ENCODE peak calls at places on chromosomes 11 and 22, in six cellular contexts. J is A549, T is K562, P is endothelial cell of umbilical vein, W is HepG2, S is GM12878. Q is an unnamed sample.
A peak's percentile ranks its signal among the peaks of the same experiment; 100 is the strongest.

GRCh38 chr22:31623634-31624312 is 38.2 kb downstream of the PISD start:
- DNase-seq in J (no peak), T (no peak), P (no peak), W (no peak), S (no peak), Q (no peak)

GRCh38 chr11:68347345-68347744 is 35.0 kb downstream of the LRP5 start:
- DNase-seq in J (no peak), T (no peak), P (no peak), W (no peak), S (no peak), Q (no peak)

GRCh38 chr11:35525501-35526175 is at the start of gene PAMR1:
- DNase-seq in J (no peak), T (no peak), P (no peak), W (no peak), S (no peak), Q (no peak)

GRCh38 chr11:12161603-12162350 is 51.4 kb downstream of the MICAL2 start:
- DNase-seq in J (no peak), T (no peak), P (no peak), W (no peak), S (no peak), Q (no peak)

GRCh38 chr22:41596776-41597634 is 7.4 kb upstream of the PMM1 start:
- DNase-seq in J (peak; percentile 60), T (peak; percentile 47), P (peak; percentile 48), W (peak; percentile 39), S (no peak), Q (peak; percentile 66)

GRCh38 chr11:34250732-34251639 is 106.8 kb downstream of the ABTB2 start:
- DNase-seq in J (peak; percentile 71), T (peak; percentile 50), P (peak; percentile 20), W (no peak), S (no peak), Q (peak; percentile 73)

GRCh38 chr11:2898366-2899079 is 12.9 kb upstream of the CDKN1C start:
- DNase-seq in J (no peak), T (no peak), P (peak; percentile 88), W (peak; percentile 17), S (no peak), Q (peak; percentile 93)

GRCh38 chr11:8671651-8672062 is 10.8 kb downstream of the TRIM66 start:
- DNase-seq in J (no peak), T (no peak), P (no peak), W (no peak), S (no peak), Q (no peak)

GRCh38 chr11:61106906-61107470 is 4.7 kb downstream of the CD5 start:
- DNase-seq in J (no peak), T (no peak), P (no peak), W (no peak), S (no peak), Q (no peak)

GRCh38 chr11:91805293-91805692 is 419.3 kb upstream of the FAT3 start:
- DNase-seq in J (no peak), T (no peak), P (no peak), W (no peak), S (no peak), Q (no peak)

GRCh38 chr11:41612415-41612814 is 153.0 kb upstream of the LRRC4C start:
- DNase-seq in J (no peak), T (no peak), P (no peak), W (no peak), S (no peak), Q (peak; percentile 1)

GRCh38 chr22:37148031-37148651 is 1.6 kb downstream of the IL2RB start:
- DNase-seq in J (no peak), T (no peak), P (no peak), W (no peak), S (no peak), Q (no peak)

GRCh38 chr11:102387056-102387781 is 40.2 kb downstream of the BIRC2 start:
- DNase-seq in J (no peak), T (no peak), P (no peak), W (no peak), S (no peak), Q (no peak)

GRCh38 chr22:47193606-47194316 is 431.3 kb downstream of the TBC1D22A start:
- DNase-seq in J (no peak), T (no peak), P (no peak), W (no peak), S (no peak), Q (no peak)

GRCh38 chr11:82703796-82704195 is 29.9 kb downstream of the FAM181B start:
- DNase-seq in J (no peak), T (no peak), P (peak; percentile 22), W (no peak), S (no peak), Q (no peak)

GRCh38 chr11:83007909-83008580 is 63.7 kb downstream of the RAB30 start:
- DNase-seq in J (no peak), T (peak; percentile 67), P (peak; percentile 94), W (peak; percentile 88), S (no peak), Q (no peak)

GRCh38 chr11:64850979-64851567 is 6.6 kb upstream of the CDC42BPG start:
- DNase-seq in J (no peak), T (no peak), P (no peak), W (no peak), S (peak; percentile 90), Q (peak; percentile 64)

GRCh38 chr22:49323751-49324415 is 503.8 kb downstream of the BRD1 start:
- DNase-seq in J (no peak), T (no peak), P (no peak), W (no peak), S (no peak), Q (no peak)
- TF ChIP-seq MAX in J (no peak), T (no peak), P (no peak), W (no peak), S (no peak), Q (no peak)

GRCh38 chr22:33299245-33299956 is 241.2 kb upstream of the SYN3 start:
- DNase-seq in J (no peak), T (no peak), P (no peak), W (no peak), S (peak; percentile 95), Q (peak; percentile 28)
- TF ChIP-seq CTCF in J (no peak), T (no peak), P (no peak), W (no peak), S (peak; percentile 11), Q (no peak)

DNA sequence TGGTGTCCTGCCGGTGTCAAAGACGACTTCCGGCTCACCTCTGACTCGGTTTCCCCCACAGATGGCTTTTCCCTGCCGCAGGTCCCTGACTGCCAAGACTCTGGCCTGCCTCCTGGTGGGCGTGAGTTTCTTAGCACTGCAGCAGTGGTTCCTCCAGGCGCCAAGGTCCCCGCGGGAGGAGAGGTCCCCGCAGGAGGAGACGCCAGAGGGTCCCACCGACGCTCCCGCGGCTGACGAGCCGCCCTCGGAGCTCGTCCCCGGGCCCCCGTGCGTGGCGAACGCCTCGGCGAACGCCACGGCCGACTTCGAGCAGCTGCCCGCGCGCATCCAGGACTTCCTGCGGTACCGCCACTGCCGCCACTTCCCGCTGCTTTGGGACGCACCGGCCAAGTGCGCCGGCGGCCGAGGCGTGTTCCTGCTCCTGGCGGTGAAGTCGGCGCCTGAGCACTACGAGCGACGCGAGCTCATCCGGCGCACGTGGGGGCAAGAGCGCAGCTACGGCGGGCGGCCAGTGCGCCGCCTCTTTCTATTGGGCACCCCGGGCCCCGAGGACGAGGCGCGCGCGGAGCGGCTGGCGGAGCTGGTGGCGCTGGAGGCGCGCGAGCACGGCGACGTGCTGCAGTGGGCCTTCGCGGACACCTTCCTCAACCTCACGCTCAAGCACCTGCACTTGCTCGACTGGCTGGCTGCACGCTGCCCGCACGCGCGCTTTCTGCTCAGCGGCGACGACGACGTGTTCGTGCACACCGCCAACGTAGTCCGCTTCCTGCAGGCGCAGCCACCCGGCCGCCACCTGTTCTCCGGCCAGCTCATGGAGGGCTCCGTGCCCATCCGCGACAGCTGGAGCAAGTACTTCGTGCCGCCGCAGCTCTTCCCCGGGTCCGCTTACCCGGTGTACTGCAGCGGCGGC is 5.5 kb downstream of the B3GNT6 start:
- DNase-seq in J (no peak), T (no peak), P (peak; percentile 53), W (no peak), S (no peak), Q (no peak)
- TF ChIP-seq MYC in J (no peak), T (no peak), P (no peak), W (no peak), S (no peak), Q (no peak)

GRCh38 chr11:19083166-19083565 is 22.6 kb upstream of the MRGPRX2 start:
- DNase-seq in J (no peak), T (no peak), P (no peak), W (no peak), S (no peak), Q (no peak)

GRCh38 chr11:19076744-19077589 is 16.4 kb upstream of the MRGPRX2 start:
- DNase-seq in J (peak; percentile 44), T (peak; percentile 76), P (peak; percentile 75), W (peak; percentile 32), S (no peak), Q (peak; percentile 46)

GRCh38 chr11:19079643-19080440 is 19.3 kb upstream of the MRGPRX2 start:
- DNase-seq in J (no peak), T (no peak), P (peak; percentile 89), W (no peak), S (no peak), Q (no peak)

GRCh38 chr11:19077965-19078364 is 17.4 kb upstream of the MRGPRX2 start:
- DNase-seq in J (no peak), T (no peak), P (peak; percentile 56), W (no peak), S (no peak), Q (no peak)

DNA sequence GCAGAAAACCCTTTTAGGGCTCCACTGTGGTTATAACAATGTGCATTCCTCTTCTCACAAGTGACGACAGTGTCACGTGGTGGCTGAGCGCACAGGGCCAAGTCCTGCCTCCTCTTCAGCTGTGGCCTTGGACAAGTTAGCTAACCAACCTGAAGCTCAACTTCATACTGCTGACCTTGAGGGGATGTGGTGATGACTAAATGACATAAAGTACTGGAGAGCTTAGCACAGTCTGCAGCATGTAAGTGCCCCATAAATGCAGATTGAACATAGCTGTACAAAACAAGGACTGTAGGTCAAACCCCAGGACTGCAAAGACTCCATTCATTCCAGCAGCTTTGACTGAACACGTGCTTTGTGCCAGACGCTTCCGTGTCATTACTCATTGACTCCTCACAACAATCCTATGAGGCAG is 20.1 kb upstream of the MRGPRX2 start:
- DNase-seq in J (no peak), T (no peak), P (peak; percentile 93), W (peak; percentile 65), S (no peak), Q (no peak)
- TF ChIP-seq MAX in J (no peak), T (no peak), P (peak; percentile 91), W (no peak), S (no peak), Q (no peak)

GRCh38 chr11:76445122-76446084 is 585 bp downstream of the EMSY start:
- DNase-seq in J (peak; percentile 87), T (peak; percentile 78), P (peak; percentile 95), W (peak; percentile 79), S (no peak), Q (peak; percentile 88)
- TF ChIP-seq CTCF in J (no peak), T (no peak), P (no peak), W (no peak), S (no peak), Q (no peak)